ENCODE peak calls at places on chromosomes 3 and 15, in seven cellular contexts. C is HT-29; X is NCI-H460; R is aorta; V is epithelial cell of esophagus; W is stimulated activated CD4-positive, alpha-beta T cell treated with anti-CD3 and anti-CD28 coated beads, Interleukin-2, amount 100 ng/mL, for 4 hours; I is choroid plexus epithelial cell. B is an unnamed sample.

GRCh38 chr3:5195605-5196004 is 8.1 kb downstream of the EDEM1 start:
- DNase-seq in I (no peak), W (no peak), V (peak), X (no peak), R (no peak), C (no peak), B (peak)

GRCh38 chr15:90212221-90213079 is 11.3 kb downstream of the SEMA4B start:
- DNase-seq in V (peak), W (no peak), X (no peak), I (no peak), C (peak), R (no peak), B (no peak)

GRCh38 chr3:138398791-138399575 is 35.4 kb upstream of the ESYT3 start:
- DNase-seq in W (no peak), I (no peak), C (no peak), V (no peak), X (no peak), R (no peak), B (no peak)

GRCh38 chr3:71011565-71012287 is 571.8 kb downstream of the FOXP1 start:
- DNase-seq in W (no peak), R (no peak), X (no peak), C (peak), I (no peak), V (peak), B (no peak)

GRCh38 chr3:108223928-108224327 is 1.7 kb upstream of the IFT57 start:
- DNase-seq in V (peak), I (peak), R (no peak), X (no peak), C (no peak), W (no peak), B (no peak)

GRCh38 chr15:59632714-59633113 is 21.1 kb downstream of the GCNT3 start:
- DNase-seq in W (no peak), R (no peak), C (peak), I (peak), X (peak), V (peak), B (no peak)

GRCh38 chr3:71579934-71580318 is 3.6 kb downstream of the FOXP1 start:
- DNase-seq in C (no peak), V (peak), W (no peak), X (no peak), R (no peak), I (peak), B (no peak)

GRCh38 chr3:177905173-177905894 is 630.9 kb upstream of the KCNMB2 start:
- DNase-seq in C (no peak), R (no peak), X (no peak), W (no peak), I (peak), V (no peak), B (peak)

GRCh38 chr3:52982839-52983238 is 63.0 kb downstream of the SFMBT1 start:
- DNase-seq in C (no peak), R (no peak), V (no peak), X (no peak), I (no peak), W (no peak), B (no peak)

GRCh38 chr3:17602126-17602525 is 140.3 kb downstream of the TBC1D5 start:
- DNase-seq in X (no peak), V (peak), C (no peak), I (peak), R (no peak), W (no peak), B (no peak)

GRCh38 chr3:25573386-25574171 is 91.1 kb downstream of the TOP2B start:
- DNase-seq in W (no peak), R (no peak), V (no peak), I (peak), C (no peak), X (no peak), B (no peak)

GRCh38 chr3:190444576-190445145 is 5.0 kb downstream of the TMEM207 start:
- DNase-seq in C (no peak), W (no peak), V (no peak), R (no peak), I (peak), X (no peak), B (no peak)